ENCODE peak calls at places on chromosomes 5 and 9, in seven cellular contexts. One of them, this sample, is unnamed.

GRCh38 chr9:37929441-37929895 is 25.5 kb upstream of the SLC25A51 start:
- DNase-seq in NCI-H460: no peak
- DNase-seq in stimulated activated CD8-positive, alpha-beta memory T cell treated with anti-CD3 and anti-CD28 coated beads, Interleukin-2, amount 100 ng/mL, for 48 hours: no peak
- DNase-seq in NCI-H2171: no peak
- DNase-seq in cardiac muscle cell: peak; percentile 65
- DNase-seq in PC-3: no peak
- DNase-seq in naive thymus-derived CD4-positive, alpha-beta T cell: no peak
- DNase-seq in this sample: no peak

GRCh38 chr9:26682041-26682440 is 210.6 kb downstream of the CAAP1 start:
- DNase-seq in NCI-H460: no peak
- DNase-seq in stimulated activated CD8-positive, alpha-beta memory T cell treated with anti-CD3 and anti-CD28 coated beads, Interleukin-2, amount 100 ng/mL, for 48 hours: no peak
- DNase-seq in NCI-H2171: no peak
- DNase-seq in cardiac muscle cell: no peak
- DNase-seq in PC-3: peak; percentile 6
- DNase-seq in naive thymus-derived CD4-positive, alpha-beta T cell: no peak
- DNase-seq in this sample: no peak

GRCh38 chr5:95809414-95809960 is 13.0 kb downstream of the GLRX start:
- DNase-seq in NCI-H460: no peak
- DNase-seq in stimulated activated CD8-positive, alpha-beta memory T cell treated with anti-CD3 and anti-CD28 coated beads, Interleukin-2, amount 100 ng/mL, for 48 hours: no peak
- DNase-seq in NCI-H2171: no peak
- DNase-seq in cardiac muscle cell: peak; percentile 79
- DNase-seq in PC-3: peak; percentile 43
- DNase-seq in naive thymus-derived CD4-positive, alpha-beta T cell: no peak
- DNase-seq in this sample: no peak

GRCh38 chr9:135340143-135340655 is 139.4 kb upstream of the PPP1R26 start:
- DNase-seq in NCI-H460: no peak
- DNase-seq in stimulated activated CD8-positive, alpha-beta memory T cell treated with anti-CD3 and anti-CD28 coated beads, Interleukin-2, amount 100 ng/mL, for 48 hours: no peak
- DNase-seq in NCI-H2171: no peak
- DNase-seq in cardiac muscle cell: no peak
- DNase-seq in PC-3: no peak
- DNase-seq in naive thymus-derived CD4-positive, alpha-beta T cell: no peak
- DNase-seq in this sample: no peak

GRCh38 chr5:111762895-111763294 is 5.9 kb upstream of the NREP start:
- DNase-seq in NCI-H460: no peak
- DNase-seq in stimulated activated CD8-positive, alpha-beta memory T cell treated with anti-CD3 and anti-CD28 coated beads, Interleukin-2, amount 100 ng/mL, for 48 hours: no peak
- DNase-seq in NCI-H2171: no peak
- DNase-seq in cardiac muscle cell: peak; percentile 36
- DNase-seq in PC-3: no peak
- DNase-seq in naive thymus-derived CD4-positive, alpha-beta T cell: no peak
- DNase-seq in this sample: no peak

GRCh38 chr5:72647806-72648205 is 140.6 kb upstream of the ZNF366 start:
- DNase-seq in NCI-H460: no peak
- DNase-seq in stimulated activated CD8-positive, alpha-beta memory T cell treated with anti-CD3 and anti-CD28 coated beads, Interleukin-2, amount 100 ng/mL, for 48 hours: no peak
- DNase-seq in NCI-H2171: no peak
- DNase-seq in cardiac muscle cell: no peak
- DNase-seq in PC-3: no peak
- DNase-seq in naive thymus-derived CD4-positive, alpha-beta T cell: no peak
- DNase-seq in this sample: no peak

GRCh38 chr5:83377131-83377865 is 94.2 kb upstream of the VCAN start:
- DNase-seq in NCI-H460: no peak
- DNase-seq in stimulated activated CD8-positive, alpha-beta memory T cell treated with anti-CD3 and anti-CD28 coated beads, Interleukin-2, amount 100 ng/mL, for 48 hours: no peak
- DNase-seq in NCI-H2171: no peak
- DNase-seq in cardiac muscle cell: peak; percentile 64
- DNase-seq in PC-3: peak; percentile 61
- DNase-seq in naive thymus-derived CD4-positive, alpha-beta T cell: no peak
- DNase-seq in this sample: no peak

GRCh38 chr5:178320281-178320855 is 87.8 kb upstream of the PHYKPL start:
- DNase-seq in NCI-H460: no peak
- DNase-seq in stimulated activated CD8-positive, alpha-beta memory T cell treated with anti-CD3 and anti-CD28 coated beads, Interleukin-2, amount 100 ng/mL, for 48 hours: no peak
- DNase-seq in NCI-H2171: no peak
- DNase-seq in cardiac muscle cell: no peak
- DNase-seq in PC-3: no peak
- DNase-seq in naive thymus-derived CD4-positive, alpha-beta T cell: no peak
- DNase-seq in this sample: no peak

GRCh38 chr9:77194423-77194822 is 17.1 kb downstream of the VPS13A start:
- DNase-seq in NCI-H460: no peak
- DNase-seq in stimulated activated CD8-positive, alpha-beta memory T cell treated with anti-CD3 and anti-CD28 coated beads, Interleukin-2, amount 100 ng/mL, for 48 hours: no peak
- DNase-seq in NCI-H2171: no peak
- DNase-seq in cardiac muscle cell: no peak
- DNase-seq in PC-3: no peak
- DNase-seq in naive thymus-derived CD4-positive, alpha-beta T cell: no peak
- DNase-seq in this sample: no peak

GRCh38 chr5:93581738-93582414 is 857 bp upstream of the NR2F1-AS1 start:
- DNase-seq in NCI-H460: peak; percentile 78
- DNase-seq in stimulated activated CD8-positive, alpha-beta memory T cell treated with anti-CD3 and anti-CD28 coated beads, Interleukin-2, amount 100 ng/mL, for 48 hours: no peak
- DNase-seq in NCI-H2171: peak; percentile 15
- DNase-seq in cardiac muscle cell: peak; percentile 85
- DNase-seq in PC-3: peak; percentile 54
- DNase-seq in naive thymus-derived CD4-positive, alpha-beta T cell: no peak
- DNase-seq in this sample: peak; percentile 36

GRCh38 chr5:98927242-98927987 is 1.4 kb downstream of the CHD1 start:
- DNase-seq in NCI-H460: no peak
- DNase-seq in stimulated activated CD8-positive, alpha-beta memory T cell treated with anti-CD3 and anti-CD28 coated beads, Interleukin-2, amount 100 ng/mL, for 48 hours: peak; percentile 27
- DNase-seq in NCI-H2171: no peak
- DNase-seq in cardiac muscle cell: peak; percentile 81
- DNase-seq in PC-3: peak; percentile 71
- DNase-seq in naive thymus-derived CD4-positive, alpha-beta T cell: peak; percentile 63
- DNase-seq in this sample: no peak

GRCh38 chr5:150307617-150308426 is 5.1 kb upstream of the ARSI start:
- DNase-seq in NCI-H460: no peak
- DNase-seq in stimulated activated CD8-positive, alpha-beta memory T cell treated with anti-CD3 and anti-CD28 coated beads, Interleukin-2, amount 100 ng/mL, for 48 hours: no peak
- DNase-seq in NCI-H2171: no peak
- DNase-seq in cardiac muscle cell: no peak
- DNase-seq in PC-3: no peak
- DNase-seq in naive thymus-derived CD4-positive, alpha-beta T cell: no peak
- DNase-seq in this sample: no peak

GRCh38 chr9:136961279-136962065 is 9.4 kb downstream of the LCN12 start:
- DNase-seq in NCI-H460: no peak
- DNase-seq in stimulated activated CD8-positive, alpha-beta memory T cell treated with anti-CD3 and anti-CD28 coated beads, Interleukin-2, amount 100 ng/mL, for 48 hours: no peak
- DNase-seq in NCI-H2171: no peak
- DNase-seq in cardiac muscle cell: peak; percentile 26
- DNase-seq in PC-3: no peak
- DNase-seq in naive thymus-derived CD4-positive, alpha-beta T cell: no peak
- DNase-seq in this sample: no peak

GRCh38 chr5:1786621-1787471 is 12.8 kb downstream of the MRPL36 start:
- DNase-seq in NCI-H460: no peak
- DNase-seq in stimulated activated CD8-positive, alpha-beta memory T cell treated with anti-CD3 and anti-CD28 coated beads, Interleukin-2, amount 100 ng/mL, for 48 hours: no peak
- DNase-seq in NCI-H2171: no peak
- DNase-seq in cardiac muscle cell: no peak
- DNase-seq in PC-3: no peak
- DNase-seq in naive thymus-derived CD4-positive, alpha-beta T cell: no peak
- DNase-seq in this sample: no peak

GRCh38 chr5:103804714-103805113 is 242.1 kb upstream of the NUDT12 start:
- DNase-seq in NCI-H460: no peak
- DNase-seq in stimulated activated CD8-positive, alpha-beta memory T cell treated with anti-CD3 and anti-CD28 coated beads, Interleukin-2, amount 100 ng/mL, for 48 hours: no peak
- DNase-seq in NCI-H2171: no peak
- DNase-seq in cardiac muscle cell: no peak
- DNase-seq in PC-3: peak; percentile 71
- DNase-seq in naive thymus-derived CD4-positive, alpha-beta T cell: no peak
- DNase-seq in this sample: no peak

GRCh38 chr5:56170557-56170956 is 62.6 kb downstream of the ANKRD55 start:
- DNase-seq in NCI-H460: no peak
- DNase-seq in stimulated activated CD8-positive, alpha-beta memory T cell treated with anti-CD3 and anti-CD28 coated beads, Interleukin-2, amount 100 ng/mL, for 48 hours: no peak
- DNase-seq in NCI-H2171: no peak
- DNase-seq in cardiac muscle cell: peak; percentile 71
- DNase-seq in PC-3: no peak
- DNase-seq in naive thymus-derived CD4-positive, alpha-beta T cell: no peak
- DNase-seq in this sample: no peak

GRCh38 chr9:91995000-91995399 is 45.0 kb upstream of the ROR2 start:
- DNase-seq in NCI-H460: no peak
- DNase-seq in stimulated activated CD8-positive, alpha-beta memory T cell treated with anti-CD3 and anti-CD28 coated beads, Interleukin-2, amount 100 ng/mL, for 48 hours: no peak
- DNase-seq in NCI-H2171: no peak
- DNase-seq in cardiac muscle cell: peak; percentile 28
- DNase-seq in PC-3: no peak
- DNase-seq in naive thymus-derived CD4-positive, alpha-beta T cell: no peak
- DNase-seq in this sample: no peak